ENCODE peak calls at places on chromosome 10, in ten cellular contexts. Q, A, P, L, K, D, B, Y, H and O are unnamed samples.

GRCh38 chr10:50405733-50406132 is 154.4 kb upstream of the ASAH2 start:
- DNase-seq in K (no peak), Q (no peak), L (no peak), H (no peak), P (no peak), B (no peak), D (no peak), A (no peak), Y (no peak), O (no peak)

GRCh38 chr10:74825371-74826141 is 844 bp upstream of the KAT6B start:
- DNase-seq in P (peak), Q (peak), D (no peak), B (peak), H (peak), K (no peak), A (no peak), L (no peak), Y (no peak), O (peak)

GRCh38 chr10:103983367-103983911 is 16.5 kb downstream of the SLK start:
- DNase-seq in D (no peak), H (no peak), A (no peak), L (no peak), K (no peak), P (no peak), Q (no peak), B (peak), Y (peak), O (no peak)

GRCh38 chr10:132511692-132512442 is 25.7 kb upstream of the INPP5A start:
- DNase-seq in Q (no peak), B (no peak), D (no peak), H (no peak), P (no peak), A (no peak), Y (peak), L (no peak), K (no peak), O (no peak)

GRCh38 chr10:20536381-20536780 is 360.7 kb downstream of the NEBL start:
- DNase-seq in H (no peak), B (no peak), Y (no peak), D (no peak), P (no peak), Q (no peak), A (no peak), K (no peak), L (no peak), O (no peak)

GRCh38 chr10:52216852-52217251 is 97.2 kb upstream of the DKK1 start:
- DNase-seq in A (no peak), Y (peak), K (no peak), Q (no peak), B (peak), H (no peak), L (no peak), D (peak), P (no peak), O (peak)

GRCh38 chr10:112926906-112927688 is 22.9 kb upstream of the TCF7L2 start:
- DNase-seq in P (no peak), Q (no peak), Y (no peak), L (no peak), A (no peak), B (no peak), H (no peak), K (no peak), D (no peak), O (no peak)

GRCh38 chr10:10499839-10500238 is 517.8 kb upstream of the CELF2 start:
- DNase-seq in A (no peak), D (peak), B (peak), L (no peak), H (no peak), P (no peak), Q (no peak), K (no peak), Y (peak), O (peak)

GRCh38 chr10:85565381-85565780 is 801.2 kb downstream of the GRID1 start:
- DNase-seq in K (no peak), P (no peak), A (no peak), D (no peak), H (no peak), Q (no peak), Y (no peak), L (no peak), B (no peak), O (no peak)

GRCh38 chr10:99172130-99172738 is 63.4 kb downstream of the HPSE2 start:
- DNase-seq in Q (no peak), Y (peak), B (peak), P (no peak), A (no peak), L (no peak), D (no peak), K (no peak), H (peak), O (no peak)

GRCh38 chr10:88219753-88220152 is 356.3 kb downstream of the PTEN start:
- DNase-seq in L (no peak), H (no peak), Y (no peak), P (no peak), Q (no peak), D (no peak), A (no peak), K (no peak), B (no peak), O (no peak)

GRCh38 chr10:5596611-5597341 is 69.6 kb downstream of the ASB13 start:
- DNase-seq in Y (no peak), K (peak), L (no peak), A (peak), D (no peak), B (peak), H (no peak), P (no peak), Q (no peak), O (no peak)

GRCh38 chr10:30045961-30046360 is 13.4 kb downstream of the JCAD start:
- DNase-seq in P (no peak), L (no peak), K (no peak), D (no peak), B (no peak), A (no peak), Q (no peak), Y (no peak), H (no peak), O (no peak)

GRCh38 chr10:106746888-106747287 is 417.6 kb downstream of the SORCS1 start:
- DNase-seq in H (no peak), D (no peak), K (no peak), A (no peak), P (no peak), Q (no peak), Y (no peak), B (no peak), L (no peak), O (no peak)

GRCh38 chr10:7941576-7941975 is 112.9 kb upstream of the GATA3 start:
- DNase-seq in D (no peak), P (no peak), L (no peak), B (no peak), H (no peak), Y (no peak), A (no peak), K (no peak), Q (no peak), O (no peak)